ENCODE peak calls at places on chromosomes 4 and X, in eight cellular contexts. T is testis, U is Peyer's patch, C is H54, A is tibial nerve, R is body of pancreas, S is uterus, V is K562. N is an unnamed sample.

GRCh38 chr4:184762100-184762499 is 28.2 kb upstream of the CENPU start:
- DNase-seq in R (no peak), T (no peak), V (no peak), U (no peak), C (no peak), A (no peak), S (no peak), N (no peak)

GRCh38 chrX:44474410-44474809 is 68.2 kb downstream of the FUNDC1 start:
- DNase-seq in A (no peak), U (no peak), R (no peak), T (no peak), V (no peak), S (no peak), C (no peak), N (no peak)

GRCh38 chr4:83356899-83357661 is 22.4 kb upstream of the HPSE start:
- DNase-seq in T (no peak), U (no peak), R (no peak), V (no peak), S (no peak), A (no peak), C (peak), N (no peak)

GRCh38 chr4:53908661-53909078 is 155.7 kb downstream of the CHIC2 start:
- DNase-seq in S (peak), C (peak), A (peak), R (peak), T (peak), U (peak), V (peak), N (no peak)

GRCh38 chr4:105950701-105951100 is 55.4 kb downstream of the NPNT start:
- DNase-seq in A (no peak), C (no peak), R (no peak), V (no peak), U (no peak), T (no peak), S (no peak), N (no peak)

GRCh38 chr4:48578132-48578964 is 88.3 kb downstream of the ZAR1 start:
- DNase-seq in V (peak), R (peak), C (no peak), T (peak), A (peak), U (peak), S (peak), N (peak)

GRCh38 chrX:53093748-53094583 is at the start of gene KANTR:
- DNase-seq in A (peak), R (peak), T (peak), V (peak), C (peak), U (peak), S (peak), N (peak)

GRCh38 chr4:177427097-177427665 is 15.1 kb downstream of the AGA start:
- DNase-seq in T (no peak), R (no peak), V (no peak), U (no peak), C (no peak), A (no peak), S (no peak), N (no peak)

GRCh38 chr4:106287353-106287969 is 28.5 kb downstream of the TBCK start:
- DNase-seq in U (no peak), V (peak), C (peak), A (peak), R (no peak), T (no peak), S (no peak), N (no peak)

GRCh38 chr4:159071178-159071968 is 31.5 kb upstream of the RAPGEF2 start:
- DNase-seq in T (no peak), U (no peak), A (no peak), S (no peak), R (no peak), V (no peak), C (no peak), N (no peak)

GRCh38 chrX:4239650-4240540 is 526.4 kb upstream of the PRKX start:
- DNase-seq in U (no peak), V (no peak), A (no peak), C (no peak), T (no peak), R (no peak), S (no peak), N (no peak)

GRCh38 chr4:8765084-8765483 is 106.6 kb downstream of the HMX1 start:
- DNase-seq in U (no peak), A (no peak), C (no peak), V (no peak), T (no peak), S (no peak), R (peak), N (peak)

GRCh38 chr4:104879367-104879766 is 267.3 kb upstream of the TET2 start:
- DNase-seq in A (no peak), V (no peak), C (no peak), S (no peak), U (no peak), R (no peak), T (no peak), N (no peak)

GRCh38 chr4:102869569-102870227 is 906 bp downstream of the CISD2 start:
- DNase-seq in V (no peak), A (peak), C (no peak), T (no peak), S (no peak), R (no peak), U (peak), N (no peak)

GRCh38 chr4:102871772-102872171 is 3.0 kb downstream of the CISD2 start:
- DNase-seq in T (no peak), V (peak), U (no peak), C (no peak), A (no peak), S (no peak), R (no peak), N (no peak)

GRCh38 chr4:102868782-102869568 is at the start of gene CISD2:
- DNase-seq in C (peak), S (peak), T (peak), A (peak), U (peak), R (peak), V (peak), N (peak)

GRCh38 chr4:102867278-102868152 is 1.3 kb upstream of the CISD2 start:
- DNase-seq in T (no peak), C (no peak), S (no peak), R (no peak), U (no peak), V (peak), A (no peak), N (no peak)

DNA sequence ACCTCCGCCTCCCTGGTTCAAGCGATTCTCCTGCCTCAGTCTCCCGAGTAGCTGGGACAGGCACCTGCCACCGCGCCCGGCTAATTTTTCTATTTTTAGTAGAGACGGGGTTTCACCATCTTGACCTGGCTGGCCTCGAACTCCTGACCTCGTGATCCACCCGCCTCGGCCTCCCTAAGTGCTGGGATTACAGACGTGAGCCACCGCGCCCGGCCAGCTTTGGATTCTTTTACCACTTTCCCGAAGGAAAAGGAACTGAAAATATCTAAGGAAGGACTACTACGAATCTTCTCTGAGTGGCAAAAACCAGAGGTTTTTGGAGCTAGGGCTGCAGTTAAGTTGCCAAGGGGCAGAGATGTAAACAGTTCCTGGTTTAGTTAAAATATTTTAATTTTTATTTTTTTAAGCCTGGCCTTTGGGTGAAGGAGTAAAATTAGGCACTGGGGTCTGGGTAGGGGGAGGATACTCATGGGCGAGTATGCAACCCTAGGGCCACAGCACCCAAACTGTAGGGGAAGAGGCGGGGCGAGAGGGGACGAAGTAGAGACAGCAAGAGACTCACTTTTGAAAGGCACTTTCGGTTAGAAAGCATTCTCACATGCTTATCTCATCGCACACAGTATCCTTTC is 525 bp upstream of the CISD2 start:
- DNase-seq in V (peak), R (no peak), U (peak), C (no peak), S (peak), A (peak), T (peak), N (peak)
- TF ChIP-seq POLR2A in V (peak), R (no peak), U (no peak), C (no peak), S (no peak), A (no peak), T (no peak), N (no peak)

DNA sequence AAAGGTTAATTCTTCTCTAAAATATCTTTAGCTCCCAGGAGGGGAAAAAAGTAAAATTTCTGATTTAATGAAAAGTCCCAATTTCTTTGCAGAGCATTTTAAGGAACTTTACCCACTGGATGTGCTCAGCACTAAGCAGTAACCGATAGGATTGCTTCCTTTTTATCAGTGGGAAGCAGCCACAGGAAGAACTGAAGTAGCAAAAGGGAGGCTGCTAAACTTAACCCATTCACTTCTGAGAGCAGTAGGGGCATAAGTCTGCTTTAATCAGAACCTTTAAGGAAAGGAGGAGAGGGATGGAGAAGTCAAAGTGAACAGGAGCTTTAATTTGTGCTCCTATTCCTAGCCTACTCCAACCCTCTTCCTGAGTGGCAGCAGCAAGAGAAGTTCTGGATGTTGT is at the start of gene F8:
- DNase-seq in C (no peak), V (peak), A (no peak), S (no peak), R (no peak), U (no peak), T (no peak), N (no peak)
- TF ChIP-seq POLR2A in C (no peak), V (no peak), A (no peak), S (no peak), R (no peak), U (no peak), T (no peak), N (no peak)

GRCh38 chrX:68686684-68687045 is 39.2 kb downstream of the STARD8 start:
- DNase-seq in S (peak), T (peak), R (no peak), C (no peak), V (peak), U (no peak), A (peak), N (peak)

GRCh38 chrX:68684291-68684918 is 36.9 kb downstream of the STARD8 start:
- DNase-seq in C (no peak), T (no peak), R (no peak), S (peak), U (no peak), V (peak), A (no peak), N (peak)

GRCh38 chrX:68683580-68683979 is 36.1 kb downstream of the STARD8 start:
- DNase-seq in R (no peak), A (no peak), S (no peak), V (no peak), U (no peak), T (no peak), C (no peak), N (no peak)

GRCh38 chrX:68684919-68685304 is 37.4 kb downstream of the STARD8 start:
- DNase-seq in V (peak), U (no peak), S (no peak), A (no peak), T (no peak), C (no peak), R (no peak), N (no peak)

DNA sequence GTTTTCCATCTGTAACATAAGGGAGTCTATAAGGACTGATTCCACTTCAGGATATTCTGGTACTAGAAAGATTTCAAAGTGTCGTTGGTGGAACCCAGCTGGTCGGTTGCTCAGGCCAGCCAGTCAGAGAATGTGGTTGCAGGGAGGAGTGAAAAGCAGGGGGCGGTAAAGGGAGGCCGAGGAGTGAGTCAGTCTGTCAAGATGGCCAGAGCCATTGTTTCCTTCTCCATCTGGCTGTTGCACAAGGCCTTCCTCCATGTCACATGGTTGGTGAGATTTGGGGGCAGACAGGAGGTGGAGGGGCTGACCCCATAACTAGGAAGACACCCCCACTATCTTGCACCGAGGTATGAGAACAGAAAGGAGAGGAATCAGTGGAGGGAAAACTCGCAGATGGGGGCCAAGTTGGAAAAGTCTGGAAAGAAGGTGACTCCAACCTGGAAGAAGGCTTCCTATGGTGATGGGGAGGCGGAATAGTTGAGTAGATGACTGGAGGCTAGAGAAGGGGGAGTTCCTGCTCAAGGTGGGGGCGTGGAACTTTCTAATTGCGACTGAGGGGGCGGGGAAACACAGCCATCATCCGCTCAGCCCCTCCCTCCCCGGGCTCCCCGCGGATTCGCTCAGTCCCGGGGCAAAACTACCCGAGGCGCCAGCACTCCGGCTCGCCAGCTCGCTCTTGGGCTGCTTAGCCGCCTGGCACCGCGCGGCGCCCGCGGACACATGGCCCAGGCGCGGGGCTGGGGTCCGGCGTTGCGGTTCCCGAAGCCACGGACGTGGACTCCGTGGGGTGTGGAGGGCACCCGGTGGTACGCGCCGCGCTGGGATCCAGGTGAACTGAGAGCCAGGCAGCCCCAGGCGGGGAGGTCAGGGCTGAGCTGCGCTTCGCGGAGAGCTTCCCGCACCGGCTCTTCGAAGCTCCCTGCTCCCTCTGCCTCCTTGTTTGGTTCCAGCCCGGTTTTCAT is 38.5 kb downstream of the STARD8 start:
- DNase-seq in A (no peak), S (peak), V (peak), R (no peak), T (no peak), C (no peak), U (no peak), N (peak)
- TF ChIP-seq POLR2A in A (no peak), S (peak), V (peak), R (peak), T (no peak), C (no peak), U (no peak), N (no peak)

GRCh38 chrX:130165703-130166502 is at the start of gene AIFM1:
- DNase-seq in U (peak), V (peak), C (peak), R (peak), T (peak), A (peak), S (peak), N (peak)
- TF ChIP-seq POLR2A in U (peak), V (peak), C (peak), R (peak), T (no peak), A (peak), S (peak), N (no peak)

N was measured in heart left ventricle.